ENCODE peak calls at places on chromosomes 3 and 15, in seven cellular contexts. E is fibroblast of pulmonary artery, X is AG08396, Q is left cardiac atrium, V is endothelial cell, A is GM12891, W is NCI-H2081. P is an unnamed sample.

GRCh38 chr3:28322464-28322863 is 26.1 kb upstream of the ZCWPW2 start:
- DNase-seq in E (peak), X (no peak), Q (no peak), V (no peak), A (no peak), W (no peak), P (no peak)

GRCh38 chr3:129366312-129366831 is 62.1 kb downstream of the EFCAB12 start:
- DNase-seq in E (no peak), X (no peak), Q (no peak), V (no peak), A (no peak), W (no peak), P (no peak)

GRCh38 chr3:128494152-128494650 is 1.2 kb upstream of the GATA2 start:
- DNase-seq in E (no peak), X (no peak), Q (no peak), V (no peak), A (no peak), W (no peak), P (no peak)

GRCh38 chr3:186225603-186226002 is 116.7 kb upstream of the ETV5 start:
- DNase-seq in E (no peak), X (no peak), Q (no peak), V (no peak), A (no peak), W (no peak), P (peak)

GRCh38 chr15:92599394-92599970 is 56.1 kb downstream of the FAM174B start:
- DNase-seq in E (peak), X (no peak), Q (no peak), V (no peak), A (no peak), W (no peak), P (no peak)

GRCh38 chr3:124514681-124515080 is 215.6 kb upstream of the UMPS start:
- DNase-seq in E (no peak), X (no peak), Q (no peak), V (no peak), A (no peak), W (no peak), P (no peak)

GRCh38 chr15:63414474-63415201 is 33.0 kb upstream of the CA12 start:
- DNase-seq in E (no peak), X (no peak), Q (no peak), V (no peak), A (no peak), W (no peak), P (no peak)

GRCh38 chr15:38912067-38912466 is 347.5 kb upstream of the RASGRP1 start:
- DNase-seq in E (no peak), X (no peak), Q (no peak), V (no peak), A (no peak), W (no peak), P (no peak)

GRCh38 chr3:60912876-60913275 is 338.4 kb downstream of the FHIT start:
- DNase-seq in E (no peak), X (no peak), Q (no peak), V (no peak), A (no peak), W (no peak), P (no peak)

GRCh38 chr3:116285781-116286180 is 159.5 kb downstream of the LSAMP start:
- DNase-seq in E (no peak), X (no peak), Q (no peak), V (no peak), A (no peak), W (no peak), P (no peak)

GRCh38 chr3:194375473-194375872 is 5.9 kb upstream of the LRRC15 start:
- DNase-seq in E (no peak), X (no peak), Q (peak), V (peak), A (no peak), W (no peak), P (no peak)

GRCh38 chr3:184352149-184352785 is 9.1 kb downstream of the CLCN2 start:
- DNase-seq in E (no peak), X (no peak), Q (no peak), V (no peak), A (no peak), W (no peak), P (no peak)

GRCh38 chr15:63792584-63792983 is 41.2 kb downstream of the HERC1 start:
- DNase-seq in E (no peak), X (no peak), Q (no peak), V (no peak), A (no peak), W (no peak), P (no peak)

GRCh38 chr3:149534671-149535394 is 60.3 kb downstream of the TM4SF4 start:
- DNase-seq in E (peak), X (no peak), Q (peak), V (no peak), A (no peak), W (peak), P (no peak)

GRCh38 chr15:64456634-64457108 is 3.7 kb upstream of the ZNF609 start:
- DNase-seq in E (peak), X (no peak), Q (no peak), V (no peak), A (no peak), W (no peak), P (no peak)

GRCh38 chr3:143090966-143091365 is 28.6 kb upstream of the CHST2 start:
- DNase-seq in E (no peak), X (no peak), Q (no peak), V (no peak), A (no peak), W (no peak), P (no peak)

GRCh38 chr3:13408890-13409289 is 11.2 kb downstream of the NUP210 start:
- DNase-seq in E (no peak), X (no peak), Q (no peak), V (no peak), A (no peak), W (no peak), P (no peak)

GRCh38 chr15:65869954-65870871 is 922 bp downstream of the RAB11A start:
- DNase-seq in E (peak), X (peak), Q (peak), V (peak), A (no peak), W (peak), P (no peak)

GRCh38 chr3:76245622-76246021 is 460.3 kb upstream of the ZNF717 start:
- DNase-seq in E (no peak), X (no peak), Q (no peak), V (no peak), A (no peak), W (no peak), P (no peak)

GRCh38 chr3:88921986-88922385 is 185.4 kb upstream of the EPHA3 start:
- DNase-seq in E (no peak), X (no peak), Q (no peak), V (no peak), A (no peak), W (no peak), P (no peak)

GRCh38 chr3:196168808-196169391 is 42.3 kb downstream of the ZDHHC19 start:
- DNase-seq in E (no peak), X (no peak), Q (no peak), V (no peak), A (no peak), W (peak), P (no peak)

GRCh38 chr15:52287114-52287513 is 8.5 kb downstream of the MYO5C start:
- DNase-seq in E (no peak), X (no peak), Q (no peak), V (no peak), A (no peak), W (no peak), P (no peak)

GRCh38 chr3:127307918-127308317 is 20.1 kb upstream of the PRR20G start:
- DNase-seq in E (no peak), X (no peak), Q (no peak), V (no peak), A (no peak), W (no peak), P (no peak)